ENCODE peak calls at places on chromosomes 13 and 19, in five cellular contexts. S is amniotic stem cell, I is fibroblast of the conjunctiva, B is gastrocnemius medialis, G is omental fat pad. C is an unnamed sample.
A peak's percentile ranks its signal among the peaks of the same experiment; 100 is the strongest.

GRCh38 chr13:106355866-106356265 is 179.6 kb downstream of the EFNB2 start:
- DNase-seq in S (no peak), B (no peak), G (no peak), I (no peak), C (no peak)

GRCh38 chr13:68304287-68304893 is 1074.3 kb upstream of the PCDH9 start:
- DNase-seq in I (peak; percentile 27), S (no peak), G (no peak), B (no peak), C (no peak)

GRCh38 chr19:35959040-35959967 is 23.1 kb downstream of the LRFN3 start:
- DNase-seq in B (no peak), G (no peak), S (no peak), I (no peak), C (no peak)

GRCh38 chr13:31797154-31797775 is 57.9 kb downstream of the RXFP2 start:
- DNase-seq in S (peak; percentile 37), G (no peak), I (peak; percentile 23), B (no peak), C (no peak)

GRCh38 chr13:28705734-28706133 is 13.0 kb downstream of the SLC46A3 start:
- DNase-seq in I (peak; percentile 32), G (no peak), S (no peak), B (no peak), C (no peak)

GRCh38 chr19:3565177-3565576 is 7.6 kb upstream of the HMG20B start:
- DNase-seq in B (no peak), S (no peak), G (no peak), I (no peak), C (no peak)

GRCh38 chr19:40907968-40908735 is 26.1 kb upstream of the CYP2A7 start:
- DNase-seq in S (no peak), B (no peak), I (no peak), G (peak; percentile 33), C (no peak)

GRCh38 chr13:112895521-112896465 is 73.2 kb upstream of the MCF2L start:
- DNase-seq in S (no peak), B (no peak), I (no peak), G (no peak), C (no peak)

C was measured in progenitor cell of endocrine pancreas.